ENCODE peak calls at places on chromosome 14, in six cellular contexts. D is GM12878, V is fibroblast of lung, M is mammary epithelial cell, H is NT2/D1, L is mesendoderm. I is an unnamed sample.
A peak's percentile ranks its signal among the peaks of the same experiment; 100 is the strongest.

GRCh38 chr14:54653764-54654469 is 87.0 kb downstream of the SAMD4A start:
- DNase-seq in H (no peak), V (peak; percentile 91), M (peak; percentile 55), D (no peak), L (peak; percentile 67), I (no peak)

GRCh38 chr14:68781161-68782021 is 11.5 kb downstream of the ZFP36L1 start:
- DNase-seq in D (no peak), V (no peak), M (no peak), L (peak; percentile 60), H (no peak), I (no peak)

GRCh38 chr14:99246536-99247083 is 25.4 kb downstream of the BCL11B start:
- DNase-seq in M (no peak), D (no peak), V (no peak), H (no peak), L (peak; percentile 82), I (no peak)

GRCh38 chr14:34098045-34098984 is 147.4 kb upstream of the EGLN3 start:
- DNase-seq in L (peak; percentile 56), V (peak; percentile 42), H (no peak), M (peak; percentile 53), D (peak; percentile 36), I (no peak)

GRCh38 chr14:71475916-71476315 is 456.3 kb upstream of the RGS6 start:
- DNase-seq in V (no peak), L (no peak), M (no peak), D (no peak), H (no peak), I (no peak)

GRCh38 chr14:101116065-101116464 is 212.5 kb upstream of the RTL1 start:
- DNase-seq in V (no peak), D (no peak), L (peak; percentile 81), H (no peak), M (no peak), I (no peak)

GRCh38 chr14:41605550-41606248 is 977 bp upstream of the LRFN5 start:
- DNase-seq in M (no peak), L (peak; percentile 97), H (no peak), D (no peak), V (peak; percentile 65), I (no peak)

GRCh38 chr14:50521912-50522341 is 10.4 kb downstream of the MAP4K5 start:
- DNase-seq in M (no peak), D (no peak), V (peak; percentile 78), H (no peak), L (no peak), I (no peak)

GRCh38 chr14:32166924-32167323 is 34.9 kb upstream of the RNU6-7 start:
- DNase-seq in V (no peak), H (no peak), L (no peak), M (no peak), D (no peak), I (no peak)

GRCh38 chr14:23434488-23435219 is 806 bp downstream of the MYH7 start:
- DNase-seq in M (no peak), D (no peak), L (no peak), V (no peak), H (no peak), I (no peak)

GRCh38 chr14:69045857-69046351 is 66.8 kb upstream of the ACTN1 start:
- DNase-seq in V (peak; percentile 70), L (no peak), M (no peak), D (no peak), H (no peak), I (no peak)

GRCh38 chr14:100439781-100440180 is 116.6 kb downstream of the SLC25A47 start:
- DNase-seq in L (no peak), H (no peak), M (peak; percentile 35), V (peak; percentile 76), D (no peak), I (no peak)

GRCh38 chr14:32307881-32308582 is 21.1 kb upstream of the AKAP6 start:
- DNase-seq in H (no peak), M (peak; percentile 65), V (no peak), L (no peak), D (no peak), I (no peak)

GRCh38 chr14:34699873-34700621 is 14.3 kb downstream of the CFL2 start:
- DNase-seq in L (no peak), D (no peak), M (peak; percentile 79), V (peak; percentile 92), H (no peak), I (no peak)

GRCh38 chr14:93510030-93510429 is 79.3 kb downstream of the UNC79 start:
- DNase-seq in H (no peak), V (no peak), M (no peak), L (no peak), D (no peak), I (no peak)

GRCh38 chr14:54446201-54446693 is 5.1 kb upstream of the CNIH1 start:
- DNase-seq in H (no peak), L (no peak), V (peak; percentile 36), D (no peak), M (peak; percentile 80), I (no peak)

GRCh38 chr14:100065161-100065871 is at the start of gene EVL:
- DNase-seq in V (no peak), M (no peak), L (no peak), H (no peak), D (peak; percentile 81), I (peak; percentile 18)

GRCh38 chr14:72666610-72667009 is 227.3 kb downstream of the DPF3 start:
- DNase-seq in L (no peak), M (peak; percentile 90), D (no peak), H (no peak), V (peak; percentile 89), I (no peak)

GRCh38 chr14:70716483-70716882 is 74.8 kb downstream of the TTC9 start:
- DNase-seq in M (no peak), L (no peak), H (no peak), D (no peak), V (no peak), I (no peak)

GRCh38 chr14:25108959-25109358 is 59.0 kb upstream of the STXBP6 start:
- DNase-seq in H (no peak), M (peak; percentile 37), D (no peak), V (peak; percentile 29), L (peak; percentile 33), I (no peak)

GRCh38 chr14:33938131-33938949 is 12.5 kb downstream of the EGLN3 start:
- DNase-seq in L (peak; percentile 80), V (peak; percentile 10), H (peak; percentile 63), M (peak; percentile 45), D (peak; percentile 36), I (no peak)

GRCh38 chr14:21990116-21990515 is 316.5 kb upstream of the OR4E1 start:
- DNase-seq in L (peak; percentile 15), H (no peak), M (peak; percentile 1), V (no peak), D (no peak), I (no peak)

GRCh38 chr14:68210729-68211299 is 391.2 kb downstream of the RAD51B start:
- DNase-seq in D (peak; percentile 100), M (peak; percentile 95), V (peak; percentile 99), L (no peak), H (no peak), I (no peak)

GRCh38 chr14:33081259-33081658 is 142.6 kb downstream of the NPAS3 start:
- DNase-seq in V (no peak), D (no peak), H (no peak), M (no peak), L (no peak), I (no peak)

GRCh38 chr14:21768116-21768874 is 94.7 kb upstream of the OR4E1 start:
- DNase-seq in H (peak; percentile 9), D (peak; percentile 5), V (no peak), L (peak; percentile 86), M (peak; percentile 24), I (peak; percentile 37)

GRCh38 chr14:104702673-104703072 is 13.3 kb downstream of the INF2 start:
- DNase-seq in D (no peak), H (no peak), L (no peak), M (no peak), V (no peak), I (no peak)

GRCh38 chr14:100333311-100333710 is 10.2 kb downstream of the SLC25A47 start:
- DNase-seq in L (no peak), M (no peak), H (no peak), D (no peak), V (no peak), I (no peak)

DNA sequence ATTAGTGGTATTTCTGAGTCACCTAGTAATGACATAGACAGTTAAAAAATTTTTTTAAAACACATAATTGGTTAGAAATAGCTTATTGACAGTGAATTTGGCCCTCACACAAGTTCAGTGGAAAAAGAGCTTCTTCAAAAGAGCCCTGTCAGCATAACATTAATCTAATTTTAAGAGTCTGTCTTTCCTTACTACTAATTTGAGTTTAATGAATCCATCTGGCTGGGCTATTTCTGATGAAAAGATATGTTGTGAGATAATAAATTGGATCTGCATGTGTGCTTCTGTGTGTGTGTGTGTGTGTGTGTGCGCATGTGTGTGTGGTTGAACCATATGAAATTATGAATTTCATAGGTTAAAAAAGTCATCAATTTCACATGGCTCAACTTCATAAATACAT is 1045.2 kb downstream of the FLRT2 start:
- DNase-seq in M (no peak), L (no peak), D (no peak), H (no peak), V (peak; percentile 16), I (peak; percentile 51)
- H3K9ac ChIP-seq in M (no peak overlapping the region), L (no peak overlapping the region), D (no peak overlapping the region), H (no peak overlapping the region), V (no peak overlapping the region), I (peak overlapping the region; percentile 43)

GRCh38 chr14:102279688-102280348 is 25.1 kb downstream of the MOK start:
- DNase-seq in H (no peak), L (peak; percentile 15), D (no peak), V (peak; percentile 100), M (peak; percentile 98), I (no peak)

GRCh38 chr14:102280376-102280962 is 24.5 kb downstream of the MOK start:
- DNase-seq in L (no peak), H (no peak), V (peak; percentile 100), M (peak; percentile 91), D (no peak), I (no peak)

GRCh38 chr14:102277874-102278630 is 26.9 kb downstream of the MOK start:
- DNase-seq in M (no peak), H (no peak), D (no peak), V (peak; percentile 24), L (no peak), I (no peak)

GRCh38 chr14:102279282-102279681 is 25.7 kb downstream of the MOK start:
- DNase-seq in L (no peak), M (no peak), V (no peak), D (no peak), H (no peak), I (no peak)

GRCh38 chr14:102278631-102278935 is 26.4 kb downstream of the MOK start:
- DNase-seq in V (no peak), M (no peak), H (no peak), D (no peak), L (no peak), I (no peak)
- H3K36me3 ChIP-seq in V (no peaks in the 10 kb centered on the region), M (peaks cover 18% of the 10 kb centered on the region), H (no peaks in the 10 kb centered on the region), D (no peaks in the 10 kb centered on the region), L (no peaks in the 10 kb centered on the region), I (no peaks in the 10 kb centered on the region)

DNA sequence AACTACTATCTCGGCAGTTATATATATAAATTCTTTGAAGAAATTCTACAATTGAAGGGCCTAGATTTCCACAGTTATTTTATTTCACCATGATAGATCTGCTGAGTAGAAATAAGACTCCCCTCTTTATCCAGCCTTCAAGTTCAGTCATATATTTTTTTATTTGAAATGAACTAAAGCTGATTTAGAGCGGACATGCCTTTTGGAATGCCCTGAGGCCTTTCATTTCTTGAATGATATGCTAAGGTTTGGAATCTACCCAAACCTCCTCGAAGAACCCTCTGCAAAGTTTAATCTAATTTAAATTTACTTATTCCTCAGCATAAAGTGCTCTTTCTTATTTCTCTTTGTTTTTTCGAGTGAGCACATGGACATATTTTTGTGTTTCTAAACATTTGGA is 15.1 kb downstream of the SIX1 start:
- DNase-seq in H (no peak), M (no peak), D (no peak), L (no peak), V (no peak), I (no peak)
- H3K9ac ChIP-seq in H (no peak overlapping the region), M (no peak overlapping the region), D (no peak overlapping the region), L (no peak overlapping the region), V (no peak overlapping the region), I (no peak overlapping the region)

GRCh38 chr14:90403065-90403464 is 6.2 kb downstream of the CALM1 start:
- DNase-seq in H (no peak), V (no peak), D (no peak), L (no peak), M (no peak), I (no peak)
- H3K36me3 ChIP-seq in H (peaks cover 81% of the 10 kb centered on the region), V (peaks cover 20% of the 10 kb centered on the region), D (peaks cover 13% of the 10 kb centered on the region), L (peaks cover 17% of the 10 kb centered on the region), M (peaks cover 52% of the 10 kb centered on the region), I (peaks cover 55% of the 10 kb centered on the region)